ENCODE peak calls at places on chromosomes 11 and 22, in eight cellular contexts. One of them, this sample, is unnamed.
A peak's percentile ranks its signal among the peaks of the same experiment; 100 is the strongest.

GRCh38 chr22:41478891-41479521 is 10.1 kb downstream of the ACO2 start:
- DNase-seq in spleen: no peak
- DNase-seq in PC-3: no peak
- DNase-seq in right lobe of liver: peak; percentile 81
- DNase-seq in WTC11: no peak
- DNase-seq in prostate gland: no peak
- DNase-seq in stomach: no peak
- DNase-seq in lung: peak; percentile 41
- DNase-seq in this sample: no peak

GRCh38 chr11:87013852-87014251 is 23.9 kb upstream of the TMEM135 start:
- DNase-seq in right lobe of liver: no peak
- DNase-seq in lung: no peak
- DNase-seq in PC-3: no peak
- DNase-seq in WTC11: no peak
- DNase-seq in prostate gland: no peak
- DNase-seq in stomach: no peak
- DNase-seq in spleen: no peak
- DNase-seq in this sample: no peak

GRCh38 chr11:27440090-27440489 is 32.5 kb downstream of the LGR4 start:
- DNase-seq in prostate gland: no peak
- DNase-seq in WTC11: no peak
- DNase-seq in stomach: no peak
- DNase-seq in lung: no peak
- DNase-seq in spleen: no peak
- DNase-seq in right lobe of liver: no peak
- DNase-seq in PC-3: no peak
- DNase-seq in this sample: no peak

GRCh38 chr11:3367221-3367620 is 11.7 kb downstream of the ZNF195 start:
- DNase-seq in lung: no peak
- DNase-seq in WTC11: no peak
- DNase-seq in stomach: no peak
- DNase-seq in spleen: no peak
- DNase-seq in right lobe of liver: no peak
- DNase-seq in prostate gland: no peak
- DNase-seq in PC-3: no peak
- DNase-seq in this sample: no peak

GRCh38 chr11:60098508-60098907 is 10.0 kb downstream of the MS4A2 start:
- DNase-seq in lung: no peak
- DNase-seq in stomach: no peak
- DNase-seq in spleen: no peak
- DNase-seq in prostate gland: no peak
- DNase-seq in WTC11: no peak
- DNase-seq in PC-3: peak; percentile 54
- DNase-seq in right lobe of liver: no peak
- DNase-seq in this sample: no peak

GRCh38 chr11:1916986-1917522 is 2.4 kb upstream of the TNNT3 start:
- DNase-seq in PC-3: no peak
- DNase-seq in lung: no peak
- DNase-seq in prostate gland: no peak
- DNase-seq in right lobe of liver: no peak
- DNase-seq in WTC11: no peak
- DNase-seq in stomach: no peak
- DNase-seq in spleen: peak; percentile 77
- DNase-seq in this sample: no peak

GRCh38 chr11:8206251-8207079 is 37.6 kb upstream of the RIC3 start:
- DNase-seq in lung: no peak
- DNase-seq in spleen: no peak
- DNase-seq in prostate gland: peak; percentile 16
- DNase-seq in stomach: peak; percentile 78
- DNase-seq in PC-3: no peak
- DNase-seq in WTC11: no peak
- DNase-seq in right lobe of liver: no peak
- DNase-seq in this sample: no peak

GRCh38 chr11:128904872-128905344 is 13.8 kb downstream of the KCNJ5 start:
- DNase-seq in right lobe of liver: no peak
- DNase-seq in prostate gland: peak; percentile 14
- DNase-seq in PC-3: peak; percentile 26
- DNase-seq in lung: no peak
- DNase-seq in spleen: peak; percentile 83
- DNase-seq in WTC11: no peak
- DNase-seq in stomach: no peak
- DNase-seq in this sample: no peak

GRCh38 chr11:106708348-106708747 is 309.9 kb downstream of the GUCY1A2 start:
- DNase-seq in spleen: peak; percentile 16
- DNase-seq in lung: no peak
- DNase-seq in prostate gland: no peak
- DNase-seq in stomach: no peak
- DNase-seq in right lobe of liver: no peak
- DNase-seq in WTC11: peak; percentile 15
- DNase-seq in PC-3: no peak
- DNase-seq in this sample: no peak

GRCh38 chr11:67698247-67698646 is 23.8 kb upstream of the ALDH3B2 start:
- DNase-seq in PC-3: no peak
- DNase-seq in spleen: no peak
- DNase-seq in stomach: no peak
- DNase-seq in lung: no peak
- DNase-seq in prostate gland: no peak
- DNase-seq in right lobe of liver: no peak
- DNase-seq in WTC11: no peak
- DNase-seq in this sample: no peak

GRCh38 chr11:1649021-1649420 is 19.4 kb downstream of the KRTAP5-5 start:
- DNase-seq in WTC11: no peak
- DNase-seq in right lobe of liver: no peak
- DNase-seq in stomach: no peak
- DNase-seq in lung: no peak
- DNase-seq in prostate gland: no peak
- DNase-seq in PC-3: no peak
- DNase-seq in spleen: peak; percentile 56
- DNase-seq in this sample: no peak

GRCh38 chr11:1123970-1124369 is 33.8 kb upstream of the MUC5AC start:
- DNase-seq in spleen: no peak
- DNase-seq in PC-3: no peak
- DNase-seq in right lobe of liver: no peak
- DNase-seq in lung: no peak
- DNase-seq in WTC11: no peak
- DNase-seq in stomach: no peak
- DNase-seq in prostate gland: no peak
- DNase-seq in this sample: no peak

GRCh38 chr11:34233215-34233614 is 124.6 kb downstream of the ABTB2 start:
- DNase-seq in lung: no peak
- DNase-seq in prostate gland: no peak
- DNase-seq in spleen: no peak
- DNase-seq in WTC11: no peak
- DNase-seq in right lobe of liver: no peak
- DNase-seq in stomach: no peak
- DNase-seq in PC-3: no peak
- DNase-seq in this sample: no peak

GRCh38 chr22:23774922-23775436 is 2.3 kb downstream of the MMP11 start:
- DNase-seq in stomach: no peak
- DNase-seq in prostate gland: no peak
- DNase-seq in spleen: no peak
- DNase-seq in PC-3: no peak
- DNase-seq in WTC11: no peak
- DNase-seq in right lobe of liver: no peak
- DNase-seq in lung: no peak
- DNase-seq in this sample: no peak

GRCh38 chr22:23773247-23774113 is 831 bp downstream of the MMP11 start:
- DNase-seq in stomach: no peak
- DNase-seq in prostate gland: no peak
- DNase-seq in PC-3: no peak
- DNase-seq in spleen: no peak
- DNase-seq in right lobe of liver: no peak
- DNase-seq in WTC11: peak; percentile 35
- DNase-seq in lung: no peak
- DNase-seq in this sample: no peak

GRCh38 chr22:23769321-23769965 is 1.7 kb upstream of the CHCHD10 start:
- DNase-seq in spleen: no peak
- DNase-seq in PC-3: no peak
- DNase-seq in lung: no peak
- DNase-seq in prostate gland: no peak
- DNase-seq in WTC11: no peak
- DNase-seq in stomach: no peak
- DNase-seq in right lobe of liver: no peak
- DNase-seq in this sample: no peak

GRCh38 chr22:23774114-23774921 is 1.7 kb downstream of the MMP11 start:
- DNase-seq in right lobe of liver: no peak
- DNase-seq in PC-3: no peak
- DNase-seq in spleen: no peak
- DNase-seq in lung: no peak
- DNase-seq in prostate gland: no peak
- DNase-seq in stomach: no peak
- DNase-seq in WTC11: no peak
- DNase-seq in this sample: no peak

DNA sequence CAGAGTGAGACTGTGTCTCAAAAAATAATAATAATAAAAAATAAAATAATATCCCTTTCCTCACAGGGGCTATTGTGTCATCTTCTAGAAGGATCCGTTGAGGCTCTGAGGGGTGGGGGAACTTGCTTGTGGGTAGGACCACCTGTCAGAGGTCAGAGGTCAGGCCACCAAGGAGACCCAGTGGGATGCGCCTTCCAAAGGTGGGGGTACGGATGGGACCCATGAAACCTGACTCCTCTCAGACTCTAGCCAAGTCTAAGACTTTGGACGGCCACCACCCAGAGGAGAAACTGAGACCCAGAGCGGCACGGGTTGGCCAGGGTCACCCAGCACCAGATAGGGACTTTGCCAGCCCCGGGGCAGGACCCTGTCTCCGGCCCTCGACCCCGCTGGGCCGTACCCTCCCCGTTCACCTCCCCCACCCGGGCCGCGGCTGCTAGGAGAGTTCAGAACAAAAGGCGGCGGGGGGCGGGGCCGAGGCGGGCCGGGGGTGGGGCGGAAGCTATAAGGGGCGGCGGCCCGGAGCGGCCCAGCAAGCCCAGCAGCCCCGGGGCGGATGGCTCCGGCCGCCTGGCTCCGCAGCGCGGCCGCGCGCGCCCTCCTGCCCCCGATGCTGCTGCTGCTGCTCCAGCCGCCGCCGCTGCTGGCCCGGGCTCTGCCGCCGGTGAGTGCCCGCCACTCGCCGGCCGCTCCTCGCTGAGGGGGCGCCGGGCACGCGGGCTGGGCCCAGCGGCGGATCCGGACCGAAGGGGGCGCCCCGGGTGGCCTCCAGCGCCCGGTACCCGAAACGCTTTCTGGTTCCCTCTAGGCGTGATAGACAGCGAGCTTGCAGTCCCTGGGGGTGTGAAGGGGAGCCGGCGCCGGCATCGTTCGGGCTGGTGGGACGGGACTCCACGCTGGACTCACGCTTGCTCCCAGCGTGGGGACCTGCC is at the start of gene MMP11:
- DNase-seq in spleen: peak; percentile 90
- DNase-seq in prostate gland: peak; percentile 33
- DNase-seq in PC-3: peak; percentile 29
- DNase-seq in WTC11: peak; percentile 70
- DNase-seq in stomach: peak; percentile 67
- DNase-seq in lung: no peak
- DNase-seq in right lobe of liver: peak; percentile 64
- DNase-seq in this sample: no peak
- TF ChIP-seq CTCF in spleen: no peak
- TF ChIP-seq CTCF in prostate gland: no peak
- TF ChIP-seq CTCF in PC-3: no peak
- TF ChIP-seq CTCF in WTC11: no peak
- TF ChIP-seq CTCF in stomach: no peak
- TF ChIP-seq CTCF in lung: no peak
- TF ChIP-seq CTCF in right lobe of liver: no peak
- TF ChIP-seq CTCF in this sample: no peak

DNA sequence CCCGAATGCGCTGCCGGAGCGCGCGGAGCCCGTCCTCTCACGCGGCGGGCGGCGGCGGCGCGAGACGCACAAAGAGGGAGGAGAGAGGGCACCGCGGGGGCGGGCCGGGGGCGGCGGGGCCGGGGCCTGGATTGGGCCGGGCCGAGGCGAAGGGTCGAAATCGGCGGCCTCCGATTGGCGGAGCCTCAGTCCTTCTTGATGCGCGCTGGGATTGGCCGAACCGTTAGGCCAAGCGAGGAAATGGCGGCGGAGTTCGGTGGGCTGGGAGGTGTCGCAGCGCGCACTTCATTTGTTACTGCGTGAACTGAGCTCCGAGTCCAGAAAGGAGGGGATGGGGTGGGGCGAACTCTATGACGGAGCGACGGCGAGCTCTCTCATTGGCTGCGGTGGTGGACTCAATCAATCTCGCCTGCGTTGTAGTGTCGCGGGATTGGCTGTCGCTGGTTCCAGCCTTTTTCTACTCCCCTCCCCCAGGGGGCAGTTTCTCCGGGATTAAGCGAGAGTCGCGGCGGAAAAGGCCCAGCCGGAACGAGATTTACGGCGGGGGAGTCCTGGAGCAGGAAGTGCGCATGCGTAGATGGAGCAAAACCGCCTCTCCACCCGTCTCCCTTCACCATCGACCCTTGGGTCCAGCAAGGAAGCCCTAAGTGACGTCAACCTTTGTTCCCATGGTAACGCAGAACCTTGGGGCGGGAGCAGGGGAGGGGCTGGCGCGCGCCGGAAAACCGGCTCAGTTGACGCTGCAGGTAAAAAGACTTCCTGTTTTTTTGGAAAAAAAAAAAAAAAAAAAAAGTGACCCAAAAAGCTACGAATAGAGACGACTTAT is at the start of gene SF1:
- DNase-seq in PC-3: peak; percentile 100
- DNase-seq in prostate gland: peak; percentile 100
- DNase-seq in spleen: peak; percentile 99
- DNase-seq in WTC11: peak; percentile 98
- DNase-seq in right lobe of liver: peak; percentile 99
- DNase-seq in stomach: peak; percentile 99
- DNase-seq in lung: peak; percentile 99
- DNase-seq in this sample: peak; percentile 100
- TF ChIP-seq CTCF in PC-3: no peak
- TF ChIP-seq CTCF in prostate gland: no peak
- TF ChIP-seq CTCF in spleen: peak; percentile 37
- TF ChIP-seq CTCF in WTC11: no peak
- TF ChIP-seq CTCF in right lobe of liver: no peak
- TF ChIP-seq CTCF in stomach: no peak
- TF ChIP-seq CTCF in lung: no peak
- TF ChIP-seq CTCF in this sample: no peak

DNA sequence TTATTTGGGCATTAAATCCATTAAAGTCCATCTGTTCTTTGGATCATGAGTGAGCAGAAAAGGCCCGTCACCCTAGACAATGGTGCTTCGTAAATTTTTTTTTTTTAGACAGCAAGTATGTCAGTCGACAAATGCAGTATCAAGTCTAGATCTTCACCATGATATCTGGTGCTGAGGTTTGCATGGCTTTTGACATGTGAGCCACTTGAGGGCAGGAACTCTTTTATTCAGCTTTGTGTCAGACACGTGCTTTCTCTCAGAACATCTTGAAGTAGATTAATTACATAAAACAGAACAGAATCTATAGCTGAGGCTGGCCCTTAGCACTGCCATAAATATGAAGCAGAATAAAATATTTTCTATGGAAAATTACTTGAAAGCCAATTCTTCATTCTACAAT is 62.9 kb upstream of the CARD18 start:
- DNase-seq in WTC11: no peak
- DNase-seq in stomach: no peak
- DNase-seq in prostate gland: no peak
- DNase-seq in right lobe of liver: no peak
- DNase-seq in spleen: no peak
- DNase-seq in PC-3: no peak
- DNase-seq in lung: no peak
- DNase-seq in this sample: no peak
- TF ChIP-seq CTCF in WTC11: no peak
- TF ChIP-seq CTCF in stomach: no peak
- TF ChIP-seq CTCF in prostate gland: no peak
- TF ChIP-seq CTCF in right lobe of liver: no peak
- TF ChIP-seq CTCF in spleen: no peak
- TF ChIP-seq CTCF in PC-3: no peak
- TF ChIP-seq CTCF in lung: no peak
- TF ChIP-seq CTCF in this sample: no peak

GRCh38 chr11:5204787-5205186 is 4.3 kb upstream of the OR51V1 start:
- DNase-seq in prostate gland: no peak
- DNase-seq in stomach: no peak
- DNase-seq in WTC11: no peak
- DNase-seq in lung: no peak
- DNase-seq in right lobe of liver: no peak
- DNase-seq in spleen: no peak
- DNase-seq in PC-3: peak; percentile 59
- DNase-seq in this sample: no peak
- TF ChIP-seq CTCF in prostate gland: no peak
- TF ChIP-seq CTCF in stomach: no peak
- TF ChIP-seq CTCF in WTC11: no peak
- TF ChIP-seq CTCF in lung: peak; percentile 8
- TF ChIP-seq CTCF in right lobe of liver: peak; percentile 32
- TF ChIP-seq CTCF in spleen: no peak
- TF ChIP-seq CTCF in PC-3: peak; percentile 62
- TF ChIP-seq CTCF in this sample: no peak

This sample was measured in CD14-positive monocyte.